ENCODE peak calls at places on chromosomes 4 and X, in six cellular contexts. T is esophagus muscularis mucosa, Z is nephron progenitor cell, S is neural progenitor cell, G is right lobe of liver, N is fibroblast of the aortic adventitia. J is an unnamed sample.
A peak's percentile ranks its signal among the peaks of the same experiment; 100 is the strongest.

GRCh38 chr4:172666711-172667368 is 501.8 kb upstream of the GALNT7 start:
- DNase-seq in T (no peak), Z (no peak), S (peak; percentile 52), G (no peak), N (peak; percentile 4), J (no peak)

GRCh38 chr4:17884063-17884462 is 73.3 kb downstream of the NCAPG start:
- DNase-seq in T (no peak), Z (no peak), S (no peak), G (no peak), N (peak; percentile 31), J (no peak)

GRCh38 chrX:148265829-148266228 is 234.6 kb upstream of the AFF2 start:
- DNase-seq in T (no peak), Z (no peak), S (no peak), G (no peak), N (no peak), J (no peak)

GRCh38 chrX:47148946-47149345 is 3.9 kb downstream of the RBM10 start:
- DNase-seq in T (no peak), Z (no peak), S (no peak), G (no peak), N (no peak), J (no peak)

GRCh38 chr4:102517753-102518152 is 16.6 kb downstream of the NFKB1 start:
- DNase-seq in T (no peak), Z (no peak), S (no peak), G (no peak), N (no peak), J (no peak)

GRCh38 chrX:152958524-152959465 is 35.1 kb downstream of the PNMA5 start:
- DNase-seq in T (peak; percentile 95), Z (peak; percentile 86), S (peak; percentile 77), G (peak; percentile 88), N (peak; percentile 91), J (peak; percentile 83)

GRCh38 chr4:140943887-140944515 is 187.8 kb upstream of the TBC1D9 start:
- DNase-seq in T (no peak), Z (no peak), S (no peak), G (no peak), N (peak; percentile 60), J (no peak)

GRCh38 chrX:357693-358471 is 28.8 kb downstream of the PPP2R3B start:
- DNase-seq in T (no peak), Z (no peak), S (no peak), G (peak; percentile 49), N (no peak), J (no peak)

GRCh38 chr4:86129546-86129945 is 230.3 kb downstream of the MAPK10 start:
- DNase-seq in T (no peak), Z (no peak), S (no peak), G (no peak), N (no peak), J (no peak)

GRCh38 chrX:49754238-49754857 is 58.6 kb upstream of the PAGE1 start:
- DNase-seq in T (no peak), Z (peak; percentile 53), S (peak; percentile 72), G (no peak), N (peak; percentile 28), J (no peak)

GRCh38 chrX:24148535-24149345 is 789 bp upstream of the ZFX start:
- DNase-seq in T (no peak), Z (peak; percentile 60), S (no peak), G (no peak), N (peak; percentile 77), J (peak; percentile 31)

GRCh38 chrX:133401539-133401938 is 13.8 kb downstream of the GPC4 start:
- DNase-seq in T (no peak), Z (no peak), S (no peak), G (no peak), N (peak; percentile 9), J (no peak)

GRCh38 chrX:2430265-2430825 is 70.4 kb downstream of the DHRSX start:
- DNase-seq in T (no peak), Z (no peak), S (no peak), G (no peak), N (no peak), J (no peak)

GRCh38 chr4:177155454-177155853 is 154.2 kb upstream of the NEIL3 start:
- DNase-seq in T (no peak), Z (no peak), S (peak; percentile 27), G (no peak), N (no peak), J (no peak)

GRCh38 chr4:118585015-118585414 is 100.2 kb upstream of the METTL14 start:
- DNase-seq in T (peak; percentile 4), Z (no peak), S (no peak), G (no peak), N (no peak), J (no peak)

GRCh38 chr4:171676555-171677215 is 136.5 kb upstream of the GALNTL6 start:
- DNase-seq in T (no peak), Z (no peak), S (no peak), G (no peak), N (no peak), J (peak; percentile 9)

GRCh38 chr4:186144596-186145569 is 40.4 kb downstream of the FAM149A start:
- DNase-seq in T (no peak), Z (peak; percentile 90), S (peak; percentile 95), G (peak; percentile 80), N (peak; percentile 52), J (peak; percentile 61)

GRCh38 chr4:32472918-32473317 is 1752.7 kb downstream of the PCDH7 start:
- DNase-seq in T (no peak), Z (no peak), S (peak; percentile 18), G (no peak), N (no peak), J (no peak)

GRCh38 chr4:38101563-38101962 is 141.4 kb downstream of the PTTG2 start:
- DNase-seq in T (no peak), Z (no peak), S (no peak), G (no peak), N (peak; percentile 90), J (no peak)

GRCh38 chr4:107317596-107317995 is 281.5 kb upstream of the DKK2 start:
- DNase-seq in T (no peak), Z (no peak), S (no peak), G (no peak), N (peak; percentile 8), J (no peak)

GRCh38 chrX:131816551-131817136 is 206.5 kb upstream of the STK26 start:
- DNase-seq in T (no peak), Z (no peak), S (no peak), G (peak; percentile 61), N (peak; percentile 91), J (peak; percentile 52)

DNA sequence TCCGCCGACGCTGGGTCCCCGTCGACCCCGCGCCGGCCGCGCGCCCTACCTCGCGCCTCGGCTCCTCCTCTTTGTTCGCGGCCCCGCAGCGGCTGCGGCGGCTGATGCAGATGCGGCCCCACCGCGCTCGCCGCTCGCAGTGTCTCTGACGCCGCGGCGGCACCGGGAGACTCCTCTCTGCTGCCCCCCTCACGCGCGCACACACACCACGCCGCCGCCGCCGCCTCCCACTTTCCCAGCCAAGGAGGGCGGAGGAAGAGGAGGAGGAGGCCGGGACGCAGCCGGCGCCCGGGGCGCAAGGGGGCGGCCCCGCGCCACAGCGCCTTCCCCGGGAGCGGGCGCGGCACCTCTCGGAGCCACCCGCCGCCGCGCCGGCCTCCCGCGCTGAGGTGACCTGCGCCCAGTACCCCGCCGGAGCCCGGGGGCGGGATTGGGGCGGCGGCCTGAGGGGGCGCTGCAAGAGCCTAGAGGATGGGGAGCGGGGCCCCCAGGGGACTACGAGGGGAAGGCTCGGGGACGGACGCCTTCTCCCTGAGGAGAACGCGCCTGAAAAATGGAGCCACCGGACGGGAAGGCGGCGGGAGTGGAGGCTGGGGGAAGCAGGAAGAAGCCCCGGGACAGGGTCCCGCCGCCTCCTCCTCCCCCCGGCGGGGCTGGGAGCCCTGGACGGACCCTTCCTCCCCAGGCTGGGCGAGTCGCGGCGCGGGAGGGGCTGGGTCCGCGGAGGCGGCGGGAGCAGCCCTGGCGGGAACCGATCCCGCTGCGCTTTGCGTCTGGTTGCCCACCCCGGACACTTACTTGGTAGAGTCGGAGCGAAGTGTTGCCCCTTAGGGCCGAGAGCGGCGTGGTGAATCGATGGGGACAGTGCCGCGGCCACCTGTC is at the start of gene SH3RF1:
- DNase-seq in T (peak; percentile 94), Z (peak; percentile 89), S (peak; percentile 92), G (peak; percentile 92), N (peak; percentile 80), J (peak; percentile 86)
- TF ChIP-seq CTCF in T (no peak), Z (no peak), S (peak; percentile 55), G (peak; percentile 52), N (peak; percentile 12), J (peak; percentile 41)

GRCh38 chr4:91622925-91623600 is 680.7 kb upstream of the GRID2 start:
- DNase-seq in T (no peak), Z (no peak), S (no peak), G (no peak), N (no peak), J (no peak)

GRCh38 chr4:91621446-91621845 is 682.3 kb upstream of the GRID2 start:
- DNase-seq in T (no peak), Z (no peak), S (no peak), G (no peak), N (no peak), J (no peak)

GRCh38 chr4:91620952-91621351 is 682.8 kb upstream of the GRID2 start:
- DNase-seq in T (no peak), Z (no peak), S (no peak), G (no peak), N (no peak), J (no peak)
- TF ChIP-seq CTCF in T (no peak), Z (no peak), S (no peak), G (no peak), N (no peak), J (no peak)

GRCh38 chr4:24352112-24352511 is 232.2 kb downstream of the DHX15 start:
- DNase-seq in T (no peak), Z (no peak), S (no peak), G (no peak), N (no peak), J (no peak)
- TF ChIP-seq CTCF in T (no peak), Z (no peak), S (no peak), G (no peak), N (no peak), J (no peak)

GRCh38 chrX:41137589-41137988 is 52.3 kb downstream of the USP9X start:
- DNase-seq in T (no peak), Z (no peak), S (no peak), G (no peak), N (peak; percentile 20), J (no peak)
- TF ChIP-seq CTCF in T (peak; percentile 36), Z (peak; percentile 45), S (peak; percentile 51), G (peak; percentile 54), N (peak; percentile 66), J (peak; percentile 47)

DNA sequence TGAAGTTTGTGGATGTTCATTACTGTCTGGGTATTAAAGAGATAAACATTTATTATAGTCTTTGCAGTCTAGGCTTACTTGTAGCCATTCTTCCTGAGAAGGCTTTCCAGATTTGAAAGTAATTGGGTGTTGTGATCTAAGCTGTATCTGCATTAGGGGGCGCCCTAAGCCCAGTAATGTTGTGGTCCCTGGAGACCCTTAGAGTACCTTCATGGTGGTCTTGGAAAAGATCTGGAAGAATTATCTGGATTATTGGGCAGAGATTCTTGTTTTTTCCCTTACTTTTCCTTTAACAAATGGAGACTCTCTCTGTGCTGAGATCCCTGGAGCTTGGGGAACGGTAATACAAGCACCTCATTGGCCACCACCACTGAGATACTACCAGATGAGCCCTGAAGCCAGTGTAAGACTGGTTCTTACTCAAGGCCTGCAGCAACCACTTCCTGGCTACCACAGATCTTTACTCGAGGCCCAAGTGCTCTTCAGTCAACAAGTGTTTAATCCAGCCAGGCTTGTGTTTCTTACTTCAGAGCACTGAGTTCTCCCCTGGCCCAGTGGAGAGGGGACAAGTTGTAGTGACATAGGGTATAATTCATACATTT is 63.1 kb downstream of the RTL3 start:
- DNase-seq in T (no peak), Z (peak; percentile 40), S (peak; percentile 64), G (no peak), N (peak; percentile 24), J (no peak)
- TF ChIP-seq CTCF in T (peak; percentile 6), Z (peak; percentile 38), S (peak; percentile 63), G (peak; percentile 32), N (peak; percentile 24), J (peak; percentile 21)